ENCODE peak calls at places on chromosomes 3 and 15, in ten cellular contexts. A is GM23338, B is endothelial cell of umbilical vein, V is K562, Q is breast epithelium, H is H1, W is HL-60, C is GM12878, X is HepG2, Y is upper lobe of left lung. G is an unnamed sample.

GRCh38 chr15:78033864-78034263 is 43.6 kb downstream of the TBC1D2B start:
- DNase-seq in A (no peak), B (peak), V (no peak), Q (no peak), H (no peak), W (no peak), C (no peak), X (no peak), Y (no peak), G (no peak)

GRCh38 chr3:113264249-113264648 is 52.9 kb downstream of the BOC start:
- DNase-seq in A (peak), B (no peak), V (no peak), Q (no peak), H (peak), W (no peak), C (no peak), X (no peak), Y (no peak), G (no peak)

GRCh38 chr3:11001658-11002021 is 9.1 kb downstream of the SLC6A1 start:
- DNase-seq in A (no peak), B (no peak), V (no peak), Q (no peak), H (no peak), W (no peak), C (no peak), X (no peak), Y (no peak), G (no peak)

GRCh38 chr3:177256991-177257390 is 59.7 kb upstream of the TBL1XR1 start:
- DNase-seq in A (no peak), B (no peak), V (no peak), Q (no peak), H (no peak), W (no peak), C (no peak), X (no peak), Y (no peak), G (no peak)

GRCh38 chr3:157445897-157446296 is 9.2 kb downstream of the PTX3 start:
- DNase-seq in A (no peak), B (peak), V (no peak), Q (no peak), H (no peak), W (peak), C (no peak), X (no peak), Y (no peak), G (no peak)

GRCh38 chr3:52023860-52024764 is 28.4 kb upstream of the RPL29 start:
- DNase-seq in A (no peak), B (no peak), V (no peak), Q (no peak), H (no peak), W (no peak), C (peak), X (no peak), Y (no peak), G (no peak)

GRCh38 chr3:100695696-100696095 is 13.6 kb upstream of the TFG start:
- DNase-seq in A (no peak), B (no peak), V (no peak), Q (no peak), H (no peak), W (no peak), C (no peak), X (no peak), Y (no peak), G (no peak)

GRCh38 chr3:129492691-129493090 is 35.7 kb upstream of the RHO start:
- DNase-seq in A (no peak), B (no peak), V (no peak), Q (no peak), H (no peak), W (no peak), C (no peak), X (no peak), Y (no peak), G (no peak)

GRCh38 chr15:41969851-41970431 is 2.4 kb downstream of the EHD4 start:
- DNase-seq in A (no peak), B (peak), V (no peak), Q (peak), H (peak), W (peak), C (peak), X (no peak), Y (no peak), G (no peak)

GRCh38 chr3:133643611-133644010 is 18.1 kb downstream of the TOPBP1 start:
- DNase-seq in A (no peak), B (no peak), V (no peak), Q (no peak), H (no peak), W (no peak), C (no peak), X (no peak), Y (no peak), G (no peak)

GRCh38 chr15:58522865-58523264 is 91.1 kb downstream of the LIPC start:
- DNase-seq in A (no peak), B (no peak), V (no peak), Q (no peak), H (no peak), W (no peak), C (no peak), X (no peak), Y (no peak), G (no peak)

GRCh38 chr15:29451201-29451781 is 181.7 kb upstream of the NSMCE3 start:
- DNase-seq in A (peak), B (no peak), V (no peak), Q (no peak), H (peak), W (no peak), C (no peak), X (peak), Y (no peak), G (no peak)

GRCh38 chr3:156939315-156939714 is 113.2 kb downstream of the LEKR1 start:
- DNase-seq in A (no peak), B (no peak), V (no peak), Q (no peak), H (no peak), W (no peak), C (no peak), X (no peak), Y (no peak), G (no peak)

GRCh38 chr15:49693491-49693890 is 72.6 kb downstream of the DTWD1 start:
- DNase-seq in A (no peak), B (no peak), V (no peak), Q (no peak), H (no peak), W (no peak), C (no peak), X (no peak), Y (no peak), G (no peak)

GRCh38 chr3:23213813-23214212 is 10.7 kb downstream of the UBE2E2 start:
- DNase-seq in A (no peak), B (no peak), V (no peak), Q (no peak), H (no peak), W (no peak), C (no peak), X (no peak), Y (no peak), G (no peak)

GRCh38 chr15:51227967-51228783 is 110.2 kb downstream of the CYP19A1 start:
- DNase-seq in A (peak), B (peak), V (peak), Q (no peak), H (no peak), W (peak), C (peak), X (peak), Y (no peak), G (no peak)

GRCh38 chr3:146189519-146190173 is 28.7 kb upstream of the PLOD2 start:
- DNase-seq in A (peak), B (peak), V (peak), Q (no peak), H (peak), W (peak), C (no peak), X (peak), Y (no peak), G (peak)

GRCh38 chr3:13235897-13236296 is 162.7 kb upstream of the IQSEC1 start:
- DNase-seq in A (no peak), B (no peak), V (no peak), Q (no peak), H (no peak), W (no peak), C (no peak), X (peak), Y (no peak), G (no peak)

GRCh38 chr3:100289339-100289738 is 28.5 kb downstream of the TBC1D23 start:
- DNase-seq in A (no peak), B (peak), V (peak), Q (no peak), H (no peak), W (peak), C (no peak), X (no peak), Y (no peak), G (no peak)

GRCh38 chr15:58203537-58203936 is 65.4 kb downstream of the AQP9 start:
- DNase-seq in A (no peak), B (peak), V (peak), Q (no peak), H (no peak), W (no peak), C (no peak), X (no peak), Y (no peak), G (no peak)

GRCh38 chr15:22227411-22227810 is 147.1 kb downstream of the OR4M2 start:
- DNase-seq in A (no peak), B (no peak), V (no peak), Q (no peak), H (no peak), W (no peak), C (no peak), X (no peak), Y (no peak), G (no peak)

GRCh38 chr15:36589971-36590370 is 10.5 kb downstream of the CDIN1 start:
- DNase-seq in A (no peak), B (no peak), V (no peak), Q (no peak), H (no peak), W (no peak), C (no peak), X (no peak), Y (no peak), G (no peak)

GRCh38 chr3:194986208-194987043 is 284.5 kb downstream of the XXYLT1 start:
- DNase-seq in A (no peak), B (no peak), V (no peak), Q (no peak), H (peak), W (peak), C (no peak), X (peak), Y (no peak), G (no peak)

GRCh38 chr15:44023176-44023575 is 171.9 kb downstream of the FRMD5 start:
- DNase-seq in A (peak), B (peak), V (no peak), Q (no peak), H (no peak), W (no peak), C (no peak), X (no peak), Y (no peak), G (no peak)

GRCh38 chr15:25848769-25849430 is 14.2 kb downstream of the ATP10A start:
- DNase-seq in A (peak), B (no peak), V (no peak), Q (no peak), H (no peak), W (no peak), C (no peak), X (no peak), Y (no peak), G (no peak)

GRCh38 chr15:25852027-25852426 is 11.1 kb downstream of the ATP10A start:
- DNase-seq in A (no peak), B (no peak), V (no peak), Q (no peak), H (no peak), W (no peak), C (no peak), X (no peak), Y (no peak), G (no peak)

GRCh38 chr15:25849431-25849921 is 13.7 kb downstream of the ATP10A start:
- DNase-seq in A (peak), B (no peak), V (no peak), Q (no peak), H (no peak), W (no peak), C (no peak), X (no peak), Y (no peak), G (peak)

GRCh38 chr15:25848325-25848724 is 14.8 kb downstream of the ATP10A start:
- DNase-seq in A (no peak), B (no peak), V (no peak), Q (no peak), H (no peak), W (no peak), C (no peak), X (no peak), Y (no peak), G (no peak)

DNA sequence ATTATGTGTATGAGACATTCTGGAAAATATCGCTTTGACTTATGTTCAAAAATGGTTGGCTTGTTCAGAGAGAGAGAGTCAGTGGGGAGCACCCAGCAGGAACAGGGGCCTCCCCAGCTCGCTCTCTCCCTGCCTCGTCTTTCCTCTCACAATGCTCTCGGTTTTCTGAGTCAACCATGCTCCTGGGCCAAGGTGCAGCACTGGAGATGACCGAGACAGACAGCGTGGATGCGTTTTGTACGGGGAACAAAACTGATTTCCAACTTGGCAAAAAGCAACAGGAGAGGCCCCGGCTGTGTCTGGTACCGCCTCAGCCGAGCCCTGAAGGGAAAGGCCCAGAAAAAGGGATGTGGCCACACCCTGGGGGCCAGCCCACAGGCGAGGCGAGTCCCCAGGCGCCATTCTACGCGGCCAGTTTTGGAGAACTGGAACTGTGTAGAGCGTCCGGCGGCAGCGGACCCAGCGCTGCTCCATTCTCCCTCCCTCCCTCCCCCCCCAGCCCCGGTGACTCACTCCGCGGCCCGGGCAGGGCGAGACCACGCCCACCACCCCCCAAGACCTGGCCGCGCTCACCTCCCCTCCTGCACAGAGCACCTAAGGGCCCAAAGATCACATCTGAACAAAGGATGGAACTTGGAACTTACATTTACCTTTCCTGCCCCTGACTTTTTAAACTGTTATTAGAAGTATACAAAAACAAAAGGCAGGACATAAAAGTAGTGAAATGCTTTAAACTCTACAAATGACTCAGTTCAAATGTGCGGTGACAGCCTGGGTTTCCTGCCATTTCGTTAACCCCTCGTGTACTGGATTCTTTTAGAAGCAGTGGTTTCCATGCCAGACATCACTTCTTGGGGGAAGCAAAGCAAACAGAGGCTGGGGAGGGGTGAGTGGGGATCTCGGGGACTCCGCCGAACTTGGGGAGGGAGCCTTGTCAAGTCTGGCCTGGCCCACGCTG is 12.7 kb downstream of the ATP10A start:
- DNase-seq in A (peak), B (no peak), V (peak), Q (peak), H (peak), W (no peak), C (peak), X (peak), Y (peak), G (peak)
- TF ChIP-seq POLR2AphosphoS5 in A (no peak), B (no peak), V (no peak), Q (peak), H (no peak), W (no peak), C (no peak), X (no peak), Y (no peak), G (peak)

DNA sequence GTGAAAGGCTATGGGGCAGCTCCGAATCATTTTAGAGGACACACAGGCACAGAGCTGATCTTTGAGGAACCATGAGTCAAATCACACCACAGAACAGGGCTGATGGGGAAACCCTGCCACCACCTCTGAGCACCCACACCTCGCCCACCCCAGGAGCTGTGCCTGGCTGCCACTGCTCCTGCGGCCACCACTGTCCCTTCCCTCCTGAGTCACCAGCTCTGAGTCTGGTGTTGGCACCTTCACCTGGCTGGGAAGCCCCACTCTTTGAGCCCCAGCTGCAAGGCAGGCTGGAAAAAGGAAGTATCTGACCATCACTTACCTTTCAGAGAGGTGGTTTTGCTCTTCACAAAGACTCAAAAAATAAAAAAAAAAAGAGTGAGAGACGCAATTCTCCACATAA is 63.6 kb upstream of the MEF2A start:
- DNase-seq in A (no peak), B (no peak), V (no peak), Q (no peak), H (no peak), W (no peak), C (peak), X (no peak), Y (peak), G (no peak)
- TF ChIP-seq CTCF in A (no peak), B (no peak), V (no peak), Q (no peak), H (no peak), W (no peak), C (no peak), X (no peak), Y (no peak), G (no peak)

DNA sequence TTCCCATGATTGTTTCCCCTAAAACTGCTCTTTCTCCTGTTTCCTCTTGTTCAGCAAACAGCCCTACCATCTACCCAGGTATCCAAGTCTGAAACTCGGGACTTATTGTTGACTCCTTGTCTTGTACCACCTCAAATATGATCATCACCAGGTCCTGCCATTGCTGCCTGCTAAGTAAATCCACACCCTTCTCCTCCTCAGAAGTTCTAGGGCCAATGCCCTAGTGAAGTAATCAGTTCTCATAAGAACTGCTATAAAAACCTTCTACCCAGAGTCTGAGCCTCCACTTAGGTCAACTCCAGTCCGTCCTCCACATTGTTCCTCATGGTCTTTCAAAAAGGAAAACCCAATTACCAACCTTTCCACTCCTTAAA is 77.0 kb upstream of the IL12A start:
- DNase-seq in A (no peak), B (no peak), V (no peak), Q (no peak), H (no peak), W (no peak), C (no peak), X (no peak), Y (no peak), G (no peak)
- H3K27ac ChIP-seq in A (no peak), B (no peak), V (no peak), Q (peak), H (no peak), W (no peak), C (peak), X (no peak), Y (peak), G (no peak)

GRCh38 chr15:63050737-63051700 is 8.5 kb downstream of the TPM1 start:
- DNase-seq in A (peak), B (peak), V (peak), Q (no peak), H (no peak), W (no peak), C (no peak), X (peak), Y (no peak), G (no peak)
- TF ChIP-seq POLR2AphosphoS5 in A (no peak), B (no peak), V (peak), Q (peak), H (peak), W (no peak), C (no peak), X (no peak), Y (peak), G (peak)

G was measured in sigmoid colon.